ENCODE peak calls at places on chromosomes 6 and 20, in eight cellular contexts. One of them, this sample, is unnamed.

GRCh38 chr20:62142252-62143117 is 709 bp downstream of the PSMA7 start:
- DNase-seq in SJSA1: peak
- DNase-seq in left ventricle myocardium inferior: no peak
- DNase-seq in T-helper 1 cell: no peak
- DNase-seq in glomerular endothelial cell: no peak
- DNase-seq in lower lobe of right lung: no peak
- DNase-seq in AG08396: peak
- DNase-seq in pancreas: peak
- DNase-seq in this sample: no peak

GRCh38 chr6:3324262-3324942 is 65.7 kb downstream of the PSMG4 start:
- DNase-seq in SJSA1: peak
- DNase-seq in left ventricle myocardium inferior: no peak
- DNase-seq in T-helper 1 cell: no peak
- DNase-seq in glomerular endothelial cell: peak
- DNase-seq in lower lobe of right lung: no peak
- DNase-seq in AG08396: peak
- DNase-seq in pancreas: no peak
- DNase-seq in this sample: peak

GRCh38 chr6:14724546-14724945 is 521.3 kb upstream of the JARID2 start:
- DNase-seq in SJSA1: no peak
- DNase-seq in left ventricle myocardium inferior: no peak
- DNase-seq in T-helper 1 cell: no peak
- DNase-seq in glomerular endothelial cell: no peak
- DNase-seq in lower lobe of right lung: no peak
- DNase-seq in AG08396: no peak
- DNase-seq in pancreas: no peak
- DNase-seq in this sample: no peak

GRCh38 chr20:4091332-4092135 is 76.2 kb upstream of the RNF24 start:
- DNase-seq in SJSA1: peak
- DNase-seq in left ventricle myocardium inferior: peak
- DNase-seq in T-helper 1 cell: peak
- DNase-seq in glomerular endothelial cell: no peak
- DNase-seq in lower lobe of right lung: peak
- DNase-seq in AG08396: peak
- DNase-seq in pancreas: peak
- DNase-seq in this sample: peak

GRCh38 chr6:117149324-117149723 is 116.0 kb upstream of the VGLL2 start:
- DNase-seq in SJSA1: no peak
- DNase-seq in left ventricle myocardium inferior: no peak
- DNase-seq in T-helper 1 cell: no peak
- DNase-seq in glomerular endothelial cell: no peak
- DNase-seq in lower lobe of right lung: no peak
- DNase-seq in AG08396: no peak
- DNase-seq in pancreas: no peak
- DNase-seq in this sample: no peak

GRCh38 chr6:5085638-5086293 is 625 bp downstream of the PPP1R3G start:
- DNase-seq in SJSA1: no peak
- DNase-seq in left ventricle myocardium inferior: peak
- DNase-seq in T-helper 1 cell: no peak
- DNase-seq in glomerular endothelial cell: no peak
- DNase-seq in lower lobe of right lung: no peak
- DNase-seq in AG08396: peak
- DNase-seq in pancreas: no peak
- DNase-seq in this sample: peak

GRCh38 chr6:42702200-42702599 is 20.2 kb downstream of the PRPH2 start:
- DNase-seq in SJSA1: peak
- DNase-seq in left ventricle myocardium inferior: no peak
- DNase-seq in T-helper 1 cell: no peak
- DNase-seq in glomerular endothelial cell: no peak
- DNase-seq in lower lobe of right lung: no peak
- DNase-seq in AG08396: peak
- DNase-seq in pancreas: no peak
- DNase-seq in this sample: peak

GRCh38 chr6:24603241-24603640 is 42.8 kb downstream of the KIAA0319 start:
- DNase-seq in SJSA1: no peak
- DNase-seq in left ventricle myocardium inferior: no peak
- DNase-seq in T-helper 1 cell: no peak
- DNase-seq in glomerular endothelial cell: no peak
- DNase-seq in lower lobe of right lung: no peak
- DNase-seq in AG08396: no peak
- DNase-seq in pancreas: no peak
- DNase-seq in this sample: no peak

GRCh38 chr20:62339647-62340062 is 27.5 kb downstream of the LAMA5 start:
- DNase-seq in SJSA1: no peak
- DNase-seq in left ventricle myocardium inferior: no peak
- DNase-seq in T-helper 1 cell: no peak
- DNase-seq in glomerular endothelial cell: no peak
- DNase-seq in lower lobe of right lung: no peak
- DNase-seq in AG08396: no peak
- DNase-seq in pancreas: no peak
- DNase-seq in this sample: no peak

This sample was measured in epithelial cell of esophagus.